ENCODE peak calls at places on chromosome 13, in seven cellular contexts. W is NT2/D1; N is stimulated activated CD8-positive, alpha-beta memory T cell treated with anti-CD3 and anti-CD28 coated beads, Interleukin-7, amount 100 ng/mL, for 24 hours; I is effector memory CD4-positive, alpha-beta T cell; G is ELF-1; D is lung microvascular endothelial cell; Y is NCI-H1417. A is an unnamed sample.

GRCh38 chr13:32142956-32143375 is 111.4 kb downstream of the FRY start:
- DNase-seq in W (peak), N (no peak), I (no peak), G (peak), D (peak), Y (peak), A (no peak)

GRCh38 chr13:18978447-18978846 is 203.2 kb downstream of the TUBA3C start:
- DNase-seq in W (no peak), N (no peak), I (no peak), G (no peak), D (no peak), Y (no peak), A (no peak)

GRCh38 chr13:42964681-42965305 is 27.2 kb downstream of the EPSTI1 start:
- DNase-seq in W (no peak), N (no peak), I (no peak), G (no peak), D (no peak), Y (no peak), A (no peak)

GRCh38 chr13:28719656-28720055 is 886 bp upstream of the SLC46A3 start:
- DNase-seq in W (no peak), N (no peak), I (no peak), G (no peak), D (no peak), Y (no peak), A (no peak)

GRCh38 chr13:76730220-76730619 is 156.0 kb downstream of the KCTD12 start:
- DNase-seq in W (no peak), N (no peak), I (no peak), G (no peak), D (peak), Y (peak), A (no peak)

GRCh38 chr13:36163303-36163702 is 32.1 kb upstream of the DCLK1 start:
- DNase-seq in W (no peak), N (no peak), I (no peak), G (no peak), D (no peak), Y (no peak), A (no peak)

GRCh38 chr13:33274264-33274663 is 11.3 kb downstream of the STARD13 start:
- DNase-seq in W (no peak), N (no peak), I (no peak), G (no peak), D (no peak), Y (no peak), A (no peak)

GRCh38 chr13:51612867-51613266 is 28.6 kb downstream of the WDFY2 start:
- DNase-seq in W (no peak), N (no peak), I (no peak), G (no peak), D (no peak), Y (no peak), A (no peak)

GRCh38 chr13:75442736-75443234 is 39.2 kb downstream of the TBC1D4 start:
- DNase-seq in W (no peak), N (no peak), I (no peak), G (no peak), D (no peak), Y (no peak), A (no peak)

GRCh38 chr13:100646030-100646673 is 28.4 kb downstream of the TMTC4 start:
- DNase-seq in W (no peak), N (no peak), I (no peak), G (peak), D (peak), Y (peak), A (no peak)

GRCh38 chr13:111345682-111346081 is 25.2 kb downstream of the TEX29 start:
- DNase-seq in W (no peak), N (no peak), I (no peak), G (no peak), D (no peak), Y (no peak), A (no peak)

A was measured in omental fat pad.